ENCODE peak calls at places on chromosomes 2 and 18, in five cellular contexts. Q, J, M, G and F are unnamed samples.

GRCh38 chr18:35024965-35025364 is 16.2 kb upstream of the MAPRE2 start:
- DNase-seq in Q (peak), J (no peak), M (peak), G (peak), F (peak)

GRCh38 chr2:57796527-57796926 is 250.1 kb upstream of the VRK2 start:
- DNase-seq in Q (no peak), J (no peak), M (no peak), G (no peak), F (no peak)

GRCh38 chr18:58407263-58407648 is 221.6 kb downstream of the ALPK2 start:
- DNase-seq in Q (no peak), J (no peak), M (no peak), G (peak), F (no peak)

GRCh38 chr18:74610216-74610615 is 12.5 kb downstream of the ZNF407 start:
- DNase-seq in Q (no peak), J (peak), M (no peak), G (no peak), F (no peak)

GRCh38 chr2:185658766-185659165 is 79.8 kb upstream of the FSIP2 start:
- DNase-seq in Q (no peak), J (no peak), M (no peak), G (peak), F (no peak)

GRCh38 chr18:57078614-57079013 is 68.3 kb upstream of the BOD1L2 start:
- DNase-seq in Q (no peak), J (no peak), M (no peak), G (no peak), F (no peak)

GRCh38 chr2:3692375-3692774 is 11.0 kb upstream of the DCDC2C start:
- DNase-seq in Q (peak), J (peak), M (peak), G (peak), F (peak)

GRCh38 chr2:219571311-219572236 is at the start of gene OBSL1:
- DNase-seq in Q (peak), J (no peak), M (peak), G (peak), F (peak)

GRCh38 chr2:234678721-234679120 is 181.8 kb upstream of the ARL4C start:
- DNase-seq in Q (peak), J (no peak), M (peak), G (no peak), F (peak)

GRCh38 chr2:69645026-69645425 is 1.5 kb upstream of the AAK1 start:
- DNase-seq in Q (no peak), J (peak), M (no peak), G (no peak), F (peak)

GRCh38 chr2:97664636-97664970 is 759 bp upstream of the ACTR1B start:
- DNase-seq in Q (no peak), J (no peak), M (no peak), G (no peak), F (no peak)

GRCh38 chr2:141392517-141393213 is 738.2 kb downstream of the LRP1B start:
- DNase-seq in Q (peak), J (no peak), M (peak), G (peak), F (peak)

GRCh38 chr2:128791120-128791982 is 472.7 kb upstream of the HS6ST1 start:
- DNase-seq in Q (no peak), J (no peak), M (no peak), G (no peak), F (no peak)

GRCh38 chr18:49601211-49601610 is 39.4 kb downstream of the LIPG start:
- DNase-seq in Q (no peak), J (no peak), M (no peak), G (no peak), F (no peak)

GRCh38 chr2:240460243-240460630 is 24.8 kb downstream of the GPC1 start:
- DNase-seq in Q (no peak), J (no peak), M (no peak), G (no peak), F (no peak)

GRCh38 chr2:199757466-199757865 is 93.5 kb downstream of the FTCDNL1 start:
- DNase-seq in Q (no peak), J (no peak), M (no peak), G (no peak), F (no peak)

GRCh38 chr18:51028201-51028805 is 1.7 kb upstream of the SMAD4 start:
- DNase-seq in Q (no peak), J (peak), M (no peak), G (peak), F (peak)

GRCh38 chr2:200042102-200042735 is 86.8 kb downstream of the MAIP1 start:
- DNase-seq in Q (peak), J (no peak), M (peak), G (peak), F (peak)

GRCh38 chr18:44584900-44585299 is 95.8 kb upstream of the SETBP1 start:
- DNase-seq in Q (no peak), J (no peak), M (no peak), G (peak), F (no peak)

GRCh38 chr2:240981273-240981672 is 17.1 kb upstream of the SNED1 start:
- DNase-seq in Q (no peak), J (no peak), M (no peak), G (no peak), F (peak)

GRCh38 chr2:55224761-55225261 is 7.3 kb downstream of the CLHC1 start:
- DNase-seq in Q (no peak), J (no peak), M (no peak), G (no peak), F (no peak)

GRCh38 chr2:106960633-106961205 is 74.8 kb upstream of the ST6GAL2 start:
- DNase-seq in Q (peak), J (no peak), M (peak), G (no peak), F (no peak)

GRCh38 chr2:104250635-104251034 is 603.3 kb upstream of the POU3F3 start:
- DNase-seq in Q (no peak), J (no peak), M (no peak), G (no peak), F (no peak)

GRCh38 chr2:196167666-196168065 is 3.7 kb downstream of the STK17B start:
- DNase-seq in Q (peak), J (no peak), M (no peak), G (no peak), F (no peak)
- H3K4me3 ChIP-seq in Q (peak), J (peak), M (peak), G (no peak), F (peak)

GRCh38 chr2:233367606-233368005 is 13.3 kb downstream of the DGKD start:
- DNase-seq in Q (no peak), J (no peak), M (no peak), G (no peak), F (no peak)

GRCh38 chr2:233365861-233366520 is 11.7 kb downstream of the DGKD start:
- DNase-seq in Q (no peak), J (no peak), M (no peak), G (no peak), F (no peak)

GRCh38 chr2:233369897-233370758 is 15.8 kb downstream of the DGKD start:
- DNase-seq in Q (peak), J (no peak), M (no peak), G (no peak), F (no peak)

GRCh38 chr2:233369462-233369861 is 15.2 kb downstream of the DGKD start:
- DNase-seq in Q (no peak), J (no peak), M (no peak), G (no peak), F (no peak)

GRCh38 chr2:233368756-233369155 is 14.5 kb downstream of the DGKD start:
- DNase-seq in Q (no peak), J (no peak), M (no peak), G (no peak), F (no peak)
- TF ChIP-seq CTCF in Q (no peak), J (no peak), M (no peak), G (no peak), F (no peak)

GRCh38 chr18:80120932-80121331 is 11.9 kb downstream of the ADNP2 start:
- DNase-seq in Q (no peak), J (no peak), M (no peak), G (no peak), F (no peak)
- H3K4me3 ChIP-seq in Q (no peak), J (no peak), M (no peak), G (no peak), F (no peak)

GRCh38 chr2:197599285-197599965 is 76.0 kb downstream of the RFTN2 start:
- DNase-seq in Q (peak), J (peak), M (peak), G (peak), F (peak)
- TF ChIP-seq CTCF in Q (peak), J (peak), M (peak), G (peak), F (peak)

GRCh38 chr2:206085742-206086445 is at the start of gene INO80D:
- DNase-seq in Q (peak), J (peak), M (peak), G (peak), F (peak)

GRCh38 chr2:206083602-206084467 is 2.1 kb downstream of the INO80D start:
- DNase-seq in Q (peak), J (peak), M (no peak), G (peak), F (peak)

GRCh38 chr2:206086683-206087350 is 843 bp upstream of the INO80D start:
- DNase-seq in Q (peak), J (peak), M (no peak), G (peak), F (no peak)

GRCh38 chr2:206084468-206084869 is 1.5 kb downstream of the INO80D start:
- DNase-seq in Q (peak), J (peak), M (peak), G (peak), F (peak)

DNA sequence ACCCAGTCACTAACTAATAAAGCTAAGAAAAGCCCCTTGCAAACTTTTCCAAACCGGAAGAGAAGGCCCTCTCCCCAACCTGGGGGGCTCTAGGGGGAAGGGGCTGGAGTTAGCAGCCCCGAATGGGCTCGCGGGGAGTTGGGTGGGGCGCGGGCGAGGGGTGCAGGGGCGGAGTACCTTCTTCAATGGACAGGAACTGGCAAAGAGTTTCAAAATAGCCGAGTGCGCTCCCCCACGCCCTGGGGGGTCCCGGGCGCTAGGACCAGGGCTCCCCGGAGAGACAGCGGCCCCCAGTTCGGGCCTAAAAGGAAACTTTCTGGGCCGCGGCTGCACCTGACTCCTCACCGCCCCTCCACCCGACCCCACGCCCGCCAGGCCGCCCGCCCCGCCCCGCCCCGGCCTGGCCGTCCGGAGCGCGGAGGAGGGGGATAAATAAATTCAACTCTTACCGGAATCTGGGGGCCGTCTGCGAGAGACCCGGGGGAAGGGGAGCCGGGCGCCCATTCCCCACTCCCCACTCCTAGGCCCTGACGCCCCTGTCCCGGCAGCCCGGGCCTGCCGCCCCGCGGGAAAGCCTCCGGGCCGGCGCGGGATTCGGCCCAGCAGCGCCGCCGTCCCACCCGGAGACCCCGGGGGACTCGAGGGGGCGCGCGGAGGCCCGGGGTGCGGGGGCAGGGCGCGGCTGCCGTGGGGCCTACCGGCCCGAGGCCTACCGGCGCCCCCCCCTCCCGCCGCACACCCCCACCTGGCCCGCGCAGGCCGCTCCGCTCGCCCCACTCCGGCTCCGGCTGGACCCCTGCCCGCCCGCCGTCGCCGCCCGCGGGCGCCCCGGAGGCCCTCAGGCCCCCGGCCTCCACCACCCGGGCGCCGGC is 868 bp downstream of the INO80D start:
- DNase-seq in Q (peak), J (peak), M (no peak), G (no peak), F (peak)
- H3K4me3 ChIP-seq in Q (peak), J (peak), M (peak), G (peak), F (peak)

GRCh38 chr2:167689444-167689843 is 558.0 kb downstream of the STK39 start:
- DNase-seq in Q (no peak), J (peak), M (no peak), G (peak), F (no peak)
- TF ChIP-seq CTCF in Q (no peak), J (no peak), M (no peak), G (peak), F (no peak)

GRCh38 chr18:9025104-9025838 is 77.2 kb upstream of the NDUFV2 start:
- DNase-seq in Q (no peak), J (no peak), M (no peak), G (peak), F (peak)
- H3K4me3 ChIP-seq in Q (no peak), J (no peak), M (no peak), G (no peak), F (no peak)

GRCh38 chr2:100924520-100925451 is 77.3 kb upstream of the RPL31 start:
- DNase-seq in Q (peak), J (peak), M (peak), G (no peak), F (no peak)

GRCh38 chr2:100923461-100924020 is 78.5 kb upstream of the RPL31 start:
- DNase-seq in Q (no peak), J (no peak), M (no peak), G (no peak), F (no peak)

GRCh38 chr2:100924122-100924519 is 78.0 kb upstream of the RPL31 start:
- DNase-seq in Q (peak), J (no peak), M (no peak), G (no peak), F (no peak)

GRCh38 chr2:100921685-100922161 is 80.4 kb upstream of the RPL31 start:
- DNase-seq in Q (peak), J (no peak), M (no peak), G (peak), F (peak)

GRCh38 chr2:100919316-100919715 is 82.8 kb upstream of the RPL31 start:
- DNase-seq in Q (no peak), J (no peak), M (no peak), G (no peak), F (no peak)
- TF ChIP-seq CTCF in Q (peak), J (peak), M (peak), G (peak), F (peak)

GRCh38 chr2:110732422-110733413 is at the start of gene ACOXL:
- DNase-seq in Q (no peak), J (no peak), M (no peak), G (peak), F (no peak)
- H3K4me3 ChIP-seq in Q (no peak), J (peak), M (no peak), G (peak), F (no peak)

GRCh38 chr2:46486441-46486840 is 7.1 kb downstream of the TMEM247 start:
- DNase-seq in Q (no peak), J (no peak), M (no peak), G (no peak), F (no peak)

GRCh38 chr2:46489430-46489829 is 10.1 kb downstream of the TMEM247 start:
- DNase-seq in Q (no peak), J (no peak), M (no peak), G (no peak), F (peak)

GRCh38 chr2:46488389-46488788 is 9.0 kb downstream of the TMEM247 start:
- DNase-seq in Q (no peak), J (no peak), M (no peak), G (no peak), F (peak)

GRCh38 chr2:46485002-46485401 is 5.6 kb downstream of the TMEM247 start:
- DNase-seq in Q (no peak), J (no peak), M (no peak), G (no peak), F (no peak)

DNA sequence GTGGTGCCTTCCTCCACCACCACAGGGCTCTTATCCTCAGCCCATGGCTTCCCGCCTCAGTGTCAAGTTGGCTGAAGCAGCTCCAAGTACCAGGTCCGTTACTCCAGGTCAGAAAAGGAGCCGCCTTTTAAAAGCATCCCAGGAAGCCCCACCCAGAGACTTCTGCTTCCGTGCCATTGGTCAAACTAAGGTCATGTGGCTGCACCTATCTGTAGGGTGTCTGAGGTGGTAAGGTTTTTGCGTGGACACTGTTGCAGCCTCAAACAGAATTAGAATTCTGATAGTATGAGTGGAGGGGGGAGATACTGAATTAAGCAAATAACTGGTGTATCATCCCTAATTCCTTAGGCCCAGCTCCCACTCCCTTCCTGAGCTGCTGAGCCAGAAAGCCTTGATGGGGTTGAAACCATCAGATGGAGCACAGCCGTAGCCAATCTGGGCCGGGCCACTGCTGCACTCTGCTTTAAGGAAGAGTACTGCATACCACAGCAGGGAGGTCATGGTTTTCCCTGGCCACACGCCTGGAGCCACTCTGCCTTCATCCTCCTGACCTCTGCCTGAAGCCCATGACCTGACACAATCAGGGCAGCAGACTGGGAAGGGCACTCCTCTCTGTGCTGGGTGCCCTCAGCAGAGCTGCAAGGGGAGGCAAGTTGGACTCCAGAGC is 8.4 kb downstream of the TMEM247 start:
- DNase-seq in Q (peak), J (no peak), M (peak), G (no peak), F (peak)
- TF ChIP-seq CTCF in Q (no peak), J (no peak), M (no peak), G (no peak), F (no peak)